ENCODE peak calls at places on chromosome 19, in six cellular contexts. H, V, D, K, R and T are unnamed samples.

GRCh38 chr19:48608798-48609263 is 2.3 kb downstream of the SPACA4 start:
- DNase-seq in H (no peak), V (peak), D (peak), K (peak), R (no peak), T (peak)

GRCh38 chr19:13053761-13054604 is 48.7 kb downstream of the LYL1 start:
- DNase-seq in H (peak), V (no peak), D (peak), K (no peak), R (peak), T (no peak)

GRCh38 chr19:21321996-21322395 is 7.2 kb downstream of the ZNF708 start:
- DNase-seq in H (peak), V (no peak), D (peak), K (no peak), R (no peak), T (no peak)

GRCh38 chr19:5934779-5935472 is 20.9 kb downstream of the CAPS start:
- DNase-seq in H (no peak), V (no peak), D (no peak), K (no peak), R (peak), T (no peak)

GRCh38 chr19:29812080-29812880 is 489 bp downstream of the CCNE1 start:
- DNase-seq in H (peak), V (no peak), D (no peak), K (no peak), R (no peak), T (peak)

GRCh38 chr19:5081441-5082161 is 112.7 kb downstream of the KDM4B start:
- DNase-seq in H (no peak), V (no peak), D (no peak), K (no peak), R (no peak), T (no peak)

GRCh38 chr19:30029721-30030510 is 87.9 kb downstream of the URI1 start:
- DNase-seq in H (no peak), V (no peak), D (peak), K (no peak), R (no peak), T (no peak)

GRCh38 chr19:2427323-2428026 is at the start of gene TIMM13:
- DNase-seq in H (peak), V (peak), D (peak), K (peak), R (peak), T (peak)

GRCh38 chr19:3397266-3398022 is 31.1 kb downstream of the NFIC start:
- DNase-seq in H (no peak), V (no peak), D (no peak), K (no peak), R (no peak), T (no peak)

GRCh38 chr19:34319785-34320184 is 45.2 kb upstream of the GPI start:
- DNase-seq in H (no peak), V (no peak), D (peak), K (no peak), R (no peak), T (no peak)

GRCh38 chr19:35882074-35882832 is 13.9 kb downstream of the APLP1 start:
- DNase-seq in H (peak), V (peak), D (peak), K (no peak), R (peak), T (no peak)

GRCh38 chr19:45641274-45642105 is 2.3 kb upstream of the EML2 start:
- DNase-seq in H (peak), V (peak), D (peak), K (peak), R (no peak), T (peak)

GRCh38 chr19:10998045-10998533 is 37.3 kb downstream of the SMARCA4 start:
- DNase-seq in H (no peak), V (no peak), D (peak), K (no peak), R (peak), T (no peak)